ENCODE peak calls at places on chromosomes 12 and 14, in five cellular contexts. L is adipocyte, J is HCT116, O is GM23338, N is cardiac muscle cell. K is an unnamed sample.

GRCh38 chr14:76551906-76552305 is 176.0 kb downstream of the ESRRB start:
- DNase-seq in N (no peak), O (peak; percentile 36), L (no peak), J (no peak), K (peak; percentile 82)

GRCh38 chr12:90963946-90964345 is 9.0 kb upstream of the CCER1 start:
- DNase-seq in N (peak; percentile 6), L (no peak), J (no peak), O (no peak), K (no peak)

GRCh38 chr12:5201554-5202243 is 158.0 kb downstream of the KCNA5 start:
- DNase-seq in O (peak; percentile 71), J (no peak), N (peak; percentile 60), L (no peak), K (peak; percentile 87)

GRCh38 chr14:100391182-100391581 is 68.0 kb downstream of the SLC25A47 start:
- DNase-seq in N (no peak), O (no peak), J (no peak), L (no peak), K (no peak)

GRCh38 chr12:53825246-53826081 is 73.7 kb upstream of the CISTR start:
- DNase-seq in O (no peak), J (peak; percentile 83), L (peak; percentile 7), N (no peak), K (no peak)

GRCh38 chr12:123954647-123955350 is 17.8 kb downstream of the CCDC92 start:
- DNase-seq in L (no peak), N (no peak), O (no peak), J (no peak), K (no peak)

GRCh38 chr12:132623072-132623869 is 4.7 kb downstream of the P2RX2 start:
- DNase-seq in O (no peak), J (no peak), N (no peak), L (no peak), K (no peak)

GRCh38 chr12:127559349-127560040 is 707.5 kb upstream of the TMEM132C start:
- DNase-seq in O (peak; percentile 75), N (peak; percentile 8), L (peak; percentile 73), J (no peak), K (peak; percentile 92)

GRCh38 chr12:96445743-96446655 is 43.4 kb upstream of the CFAP54 start:
- DNase-seq in O (no peak), N (no peak), J (no peak), L (peak; percentile 88), K (no peak)

GRCh38 chr12:106387847-106388246 is 30.3 kb downstream of the POLR3B start:
- DNase-seq in O (no peak), J (no peak), L (no peak), N (no peak), K (peak; percentile 56)

GRCh38 chr12:27511031-27511722 is 12.8 kb upstream of the PPFIBP1 start:
- DNase-seq in O (no peak), J (no peak), N (no peak), L (peak; percentile 57), K (no peak)

GRCh38 chr12:46627686-46628085 is 198.1 kb downstream of the SLC38A4 start:
- DNase-seq in J (no peak), N (no peak), O (no peak), L (no peak), K (no peak)

GRCh38 chr14:88987516-88987915 is 163.1 kb downstream of the TTC8 start:
- DNase-seq in O (no peak), N (no peak), L (no peak), J (peak; percentile 35), K (no peak)

GRCh38 chr14:91417134-91417982 is at the start of gene CCDC88C:
- DNase-seq in N (peak; percentile 61), L (peak; percentile 71), O (peak; percentile 71), J (peak; percentile 22), K (peak; percentile 85)

GRCh38 chr12:74489543-74489942 is 48.1 kb upstream of the ATXN7L3B start:
- DNase-seq in N (no peak), L (no peak), J (no peak), O (no peak), K (no peak)

GRCh38 chr12:119929974-119930373 is 52.9 kb upstream of the CIT start:
- DNase-seq in L (no peak), N (no peak), O (no peak), J (no peak), K (no peak)

GRCh38 chr12:712172-712863 is 40.1 kb upstream of the WNK1 start:
- DNase-seq in N (no peak), O (no peak), L (peak; percentile 19), J (no peak), K (no peak)

GRCh38 chr12:133129368-133130037 is 571 bp downstream of the ZNF891 start:
- DNase-seq in N (peak; percentile 0), L (no peak), J (no peak), O (peak; percentile 37), K (peak; percentile 52)

GRCh38 chr12:42097971-42098370 is 46.7 kb downstream of the GXYLT1 start:
- DNase-seq in L (no peak), J (no peak), O (no peak), N (no peak), K (no peak)

GRCh38 chr12:98750511-98750910 is 105.4 kb downstream of the APAF1 start:
- DNase-seq in J (no peak), O (peak; percentile 35), N (no peak), L (no peak), K (peak; percentile 69)

GRCh38 chr12:3197131-3197818 is 120.1 kb downstream of the TSPAN9 start:
- DNase-seq in O (no peak), L (no peak), N (no peak), J (no peak), K (peak; percentile 72)

GRCh38 chr12:13084898-13085640 is 18.4 kb downstream of the GSG1 start:
- DNase-seq in J (no peak), L (no peak), N (no peak), O (no peak), K (no peak)

GRCh38 chr14:51419685-51420084 is 179.6 kb downstream of the TMX1 start:
- DNase-seq in J (no peak), O (no peak), L (no peak), N (no peak), K (no peak)

GRCh38 chr14:100239200-100239839 is 376 bp downstream of the YY1 start:
- DNase-seq in N (peak; percentile 23), L (peak; percentile 22), J (no peak), O (no peak), K (peak; percentile 60)

GRCh38 chr12:68400231-68400829 is 68.2 kb upstream of the MDM1 start:
- DNase-seq in J (no peak), N (no peak), O (no peak), L (no peak), K (no peak)

GRCh38 chr12:3750616-3751015 is 2.3 kb downstream of the CRACR2A start:
- DNase-seq in N (no peak), J (no peak), L (no peak), O (no peak), K (no peak)

GRCh38 chr12:130333341-130333740 is 4.3 kb upstream of the PIWIL1 start:
- DNase-seq in L (no peak), O (no peak), N (no peak), J (no peak), K (no peak)

GRCh38 chr14:102592969-102593840 is 756 bp downstream of the RCOR1 start:
- DNase-seq in O (peak; percentile 60), J (no peak), L (peak; percentile 82), N (peak; percentile 73), K (peak; percentile 74)

GRCh38 chr12:77218278-77218677 is 152.9 kb upstream of the E2F7 start:
- DNase-seq in J (no peak), O (no peak), L (peak; percentile 34), N (no peak), K (no peak)

GRCh38 chr12:2925322-2925995 is 33.7 kb upstream of the TEAD4 start:
- DNase-seq in O (no peak), L (peak; percentile 5), N (no peak), J (no peak), K (no peak)

GRCh38 chr12:40566246-40566645 is 126.0 kb upstream of the CNTN1 start:
- DNase-seq in O (no peak), J (no peak), N (no peak), L (no peak), K (no peak)

GRCh38 chr12:106345739-106346138 is 11.8 kb upstream of the POLR3B start:
- DNase-seq in O (peak; percentile 72), J (peak; percentile 51), N (peak; percentile 68), L (no peak), K (peak; percentile 89)

DNA sequence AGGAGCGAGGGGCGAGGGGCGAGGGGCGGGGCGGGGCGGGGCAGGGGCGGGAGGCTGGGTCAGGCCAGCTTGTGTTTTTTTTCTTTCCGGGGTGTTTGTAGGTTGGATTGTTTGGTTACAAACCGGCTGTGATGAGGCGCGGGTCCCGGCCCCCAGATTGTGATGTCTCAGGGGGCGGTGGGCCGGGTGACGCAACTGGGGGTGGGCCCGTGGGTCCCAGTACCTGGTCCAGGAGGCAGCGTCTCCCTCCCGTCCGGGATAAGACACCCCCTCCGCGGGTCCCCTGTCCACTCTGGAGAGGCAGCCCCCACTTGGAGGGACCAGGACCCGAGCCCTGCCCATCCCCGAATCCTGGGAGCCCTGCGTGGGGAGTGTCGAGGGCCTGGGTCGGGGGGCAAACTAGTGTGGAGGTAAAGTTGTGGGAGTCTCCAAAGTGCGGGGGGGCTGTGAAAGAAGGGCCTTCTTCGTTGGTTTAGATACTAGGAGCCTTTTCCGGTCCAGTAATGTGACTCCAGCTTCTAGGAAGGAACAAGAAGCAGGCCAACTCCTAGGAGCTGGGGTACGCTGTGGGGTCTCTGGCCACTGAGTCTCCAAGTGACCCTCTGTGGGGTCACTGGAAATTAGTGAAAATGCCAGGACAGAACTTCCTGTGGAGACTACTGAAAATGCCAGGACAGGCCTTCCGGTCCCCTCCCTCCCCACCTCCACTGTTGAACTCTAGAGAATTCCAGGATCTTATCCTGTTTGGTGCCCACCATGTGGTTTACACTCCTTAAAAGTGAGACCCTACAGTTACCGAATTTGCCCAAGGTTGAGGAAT is 578 bp upstream of the CLMN start:
- DNase-seq in J (no peak), L (no peak), N (no peak), O (peak; percentile 69), K (peak; percentile 79)
- H3K4me1 ChIP-seq in J (peaks cover 9% of the 10 kb centered on the region), L (peaks cover 18% of the 10 kb centered on the region), N (no peaks in the 10 kb centered on the region), O (peaks cover 16% of the 10 kb centered on the region), K (no peaks in the 10 kb centered on the region)

DNA sequence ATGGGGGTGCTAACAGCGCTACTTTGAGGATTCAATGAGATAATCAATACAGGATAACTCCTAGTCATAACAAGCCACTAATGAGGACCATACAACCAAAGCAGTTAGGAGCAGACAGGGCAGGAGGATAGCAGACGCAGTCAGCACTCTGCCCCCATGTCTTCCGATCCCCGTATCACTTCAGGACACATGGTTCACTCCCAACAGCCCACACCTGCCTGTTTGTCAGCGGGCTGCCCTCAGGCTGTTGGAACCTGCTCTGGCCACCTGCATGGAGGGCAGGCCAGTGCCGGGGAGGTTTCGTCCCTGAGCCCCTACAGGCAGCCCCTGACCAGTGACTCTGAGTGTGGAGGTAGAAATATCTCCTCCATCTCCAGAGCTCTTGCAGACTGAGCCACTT is 37.1 kb upstream of the LTBP2 start:
- DNase-seq in L (no peak), J (no peak), N (no peak), O (no peak), K (peak; percentile 58)
- H3K4me1 ChIP-seq in L (peaks cover 44% of the 10 kb centered on the region), J (no peaks in the 10 kb centered on the region), N (peaks cover 4% of the 10 kb centered on the region), O (no peaks in the 10 kb centered on the region), K (peaks cover 5% of the 10 kb centered on the region)

GRCh38 chr12:113231275-113232231 is 10.3 kb downstream of the TPCN1 start:
- DNase-seq in N (no peak), J (peak; percentile 54), L (no peak), O (peak; percentile 37), K (peak; percentile 87)
- H3K4me1 ChIP-seq in N (peaks cover 15% of the 10 kb centered on the region), J (peaks cover 38% of the 10 kb centered on the region), L (peaks cover 31% of the 10 kb centered on the region), O (peaks cover 15% of the 10 kb centered on the region), K (peaks cover 24% of the 10 kb centered on the region)

DNA sequence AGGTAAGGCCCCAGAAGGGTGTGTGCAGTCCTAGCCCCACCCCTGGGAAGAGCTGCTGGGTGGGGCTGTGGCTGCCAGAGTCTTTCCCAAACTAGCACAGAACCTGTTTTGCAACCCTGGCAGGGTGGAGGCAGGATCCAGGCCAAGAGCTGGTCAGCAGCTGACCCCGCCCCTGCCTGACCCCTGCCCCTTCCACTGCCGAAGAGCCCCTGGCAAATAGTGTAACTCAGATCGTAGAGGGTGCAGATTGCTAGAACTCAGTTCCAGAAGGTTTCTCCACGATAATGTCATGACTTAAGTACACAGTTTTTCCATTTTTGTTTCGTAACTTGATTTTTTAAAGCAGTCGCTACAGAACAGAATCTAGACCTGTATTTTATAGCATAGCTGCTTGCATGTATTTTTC is 26.7 kb upstream of the PNMA1 start:
- DNase-seq in N (no peak), O (peak; percentile 64), L (peak; percentile 72), J (peak; percentile 61), K (peak; percentile 85)
- H3K4me1 ChIP-seq in N (peaks cover 36% of the 10 kb centered on the region), O (peaks cover 24% of the 10 kb centered on the region), L (peaks cover 66% of the 10 kb centered on the region), J (peaks cover 62% of the 10 kb centered on the region), K (peaks cover 12% of the 10 kb centered on the region)